ENCODE peak calls at places on chromosomes 12 and 14, in four cellular contexts. V, C, E and M are unnamed samples.

GRCh38 chr12:3276226-3276625 is 199.0 kb downstream of the TSPAN9 start:
- DNase-seq in V (no peak), C (no peak), E (no peak), M (no peak)

GRCh38 chr12:56805282-56805855 is 42.2 kb downstream of the HSD17B6 start:
- DNase-seq in V (no peak), C (no peak), E (no peak), M (no peak)

GRCh38 chr12:116534341-116535121 is 24.6 kb upstream of the MAP1LC3B2 start:
- DNase-seq in V (no peak), C (peak), E (no peak), M (no peak)

GRCh38 chr12:14399871-14400270 is 34.4 kb downstream of the ATF7IP start:
- DNase-seq in V (no peak), C (no peak), E (no peak), M (no peak)

GRCh38 chr14:50351016-50351415 is 38.9 kb downstream of the DMAC2L start:
- DNase-seq in V (no peak), C (no peak), E (no peak), M (no peak)

GRCh38 chr14:69481815-69482568 is 2.5 kb upstream of the PLEKHD1 start:
- DNase-seq in V (no peak), C (no peak), E (no peak), M (no peak)

GRCh38 chr12:22283006-22283506 is 51.5 kb downstream of the ST8SIA1 start:
- DNase-seq in V (no peak), C (no peak), E (no peak), M (no peak)

GRCh38 chr12:32502693-32503510 is 103.5 kb downstream of the FGD4 start:
- DNase-seq in V (no peak), C (no peak), E (peak), M (no peak)

GRCh38 chr12:58832-59231 is 7.7 kb upstream of the IQSEC3 start:
- DNase-seq in V (no peak), C (no peak), E (no peak), M (no peak)

GRCh38 chr12:32494676-32495075 is 95.3 kb downstream of the FGD4 start:
- DNase-seq in V (no peak), C (no peak), E (no peak), M (no peak)

GRCh38 chr12:47458273-47458672 is 247.6 kb downstream of the RPAP3 start:
- DNase-seq in V (no peak), C (no peak), E (no peak), M (no peak)

GRCh38 chr14:54216827-54217226 is 180.0 kb upstream of the CDKN3 start:
- DNase-seq in V (no peak), C (no peak), E (no peak), M (no peak)

GRCh38 chr14:61468063-61468825 is 146.9 kb downstream of the PRKCH start:
- DNase-seq in V (no peak), C (no peak), E (no peak), M (no peak)

GRCh38 chr14:33933386-33933934 is 17.4 kb downstream of the EGLN3 start:
- DNase-seq in V (no peak), C (no peak), E (no peak), M (no peak)

GRCh38 chr12:76595056-76595455 is 35.5 kb upstream of the OSBPL8 start:
- DNase-seq in V (no peak), C (no peak), E (no peak), M (no peak)

GRCh38 chr14:51554953-51555352 is 96.8 kb upstream of the FRMD6 start:
- DNase-seq in V (no peak), C (no peak), E (no peak), M (no peak)

GRCh38 chr14:54975856-54976255 is 51.0 kb downstream of the WDHD1 start:
- DNase-seq in V (no peak), C (no peak), E (no peak), M (no peak)

GRCh38 chr12:84599539-84599938 is 313.1 kb downstream of the SLC6A15 start:
- DNase-seq in V (no peak), C (no peak), E (no peak), M (no peak)

GRCh38 chr14:88870777-88871176 is 46.3 kb downstream of the TTC8 start:
- DNase-seq in V (no peak), C (peak), E (no peak), M (no peak)

GRCh38 chr14:67357583-67358354 is 1.8 kb downstream of the ATP6V1D start:
- DNase-seq in V (no peak), C (no peak), E (no peak), M (no peak)

GRCh38 chr14:22653012-22653621 is 9.0 kb upstream of the OR6J1 start:
- DNase-seq in V (peak), C (peak), E (peak), M (peak)

GRCh38 chr12:124024263-124024678 is 51.3 kb downstream of the ZNF664 start:
- DNase-seq in V (no peak), C (no peak), E (no peak), M (no peak)

GRCh38 chr12:76123301-76124212 is 39.1 kb upstream of the NAP1L1 start:
- DNase-seq in V (no peak), C (no peak), E (no peak), M (no peak)

GRCh38 chr12:105814283-105814682 is 324.5 kb downstream of the NUAK1 start:
- DNase-seq in V (no peak), C (peak), E (no peak), M (no peak)

GRCh38 chr14:55731881-55732498 is 152.0 kb downstream of the KTN1 start:
- DNase-seq in V (peak), C (peak), E (peak), M (no peak)

GRCh38 chr12:96774501-96775256 is 132.4 kb upstream of the NEDD1 start:
- DNase-seq in V (no peak), C (no peak), E (no peak), M (no peak)

GRCh38 chr12:7346571-7347225 is 42.8 kb downstream of the ACSM4 start:
- DNase-seq in V (no peak), C (no peak), E (no peak), M (no peak)

GRCh38 chr14:66405158-66405557 is 81.0 kb upstream of the CCDC196 start:
- DNase-seq in V (no peak), C (no peak), E (no peak), M (no peak)

GRCh38 chr12:76757694-76758093 is 6.2 kb upstream of the ZDHHC17 start:
- DNase-seq in V (no peak), C (no peak), E (no peak), M (no peak)

GRCh38 chr14:65187421-65188049 is 85.2 kb upstream of the MAX start:
- DNase-seq in V (no peak), C (peak), E (no peak), M (no peak)

GRCh38 chr14:53953002-53953827 is 3.4 kb downstream of the BMP4 start:
- DNase-seq in V (no peak), C (peak), E (peak), M (peak)

GRCh38 chr12:68786929-68787328 is 21.0 kb upstream of the MDM2 start:
- DNase-seq in V (no peak), C (no peak), E (no peak), M (no peak)